ENCODE peak calls at places on chromosome 12, in nine cellular contexts. L, W, Z, E, J, I, M, O and C are unnamed samples.

GRCh38 chr12:989751-990278 is 1.2 kb upstream of the ERC1 start:
- DNase-seq in L (no peak), W (peak; percentile 56), Z (peak; percentile 80), E (peak; percentile 76), J (peak; percentile 14), I (peak; percentile 81), M (no peak), O (peak; percentile 81), C (peak; percentile 12)

GRCh38 chr12:57085999-57086950 is 2.6 kb upstream of the NAB2 start:
- DNase-seq in L (no peak), W (peak; percentile 39), Z (peak; percentile 66), E (peak; percentile 81), J (peak; percentile 64), I (peak; percentile 79), M (peak; percentile 40), O (peak; percentile 83), C (peak; percentile 61)

GRCh38 chr12:77974643-77975042 is 143.9 kb downstream of the NAV3 start:
- DNase-seq in L (no peak), W (no peak), Z (no peak), E (no peak), J (no peak), I (no peak), M (no peak), O (no peak), C (no peak)

GRCh38 chr12:123617144-123617543 is 15.2 kb downstream of the DDX55 start:
- DNase-seq in L (no peak), W (no peak), Z (no peak), E (no peak), J (no peak), I (no peak), M (no peak), O (no peak), C (no peak)

GRCh38 chr12:75977952-75978671 is 53.5 kb downstream of the PHLDA1 start:
- DNase-seq in L (peak; percentile 63), W (peak; percentile 99), Z (peak; percentile 100), E (peak; percentile 99), J (peak; percentile 54), I (peak; percentile 100), M (peak; percentile 74), O (peak; percentile 100), C (peak; percentile 13)

GRCh38 chr12:9184276-9184675 is 23.9 kb downstream of the PZP start:
- DNase-seq in L (no peak), W (no peak), Z (no peak), E (no peak), J (no peak), I (no peak), M (no peak), O (no peak), C (no peak)

GRCh38 chr12:55929306-55929791 is 1.6 kb upstream of the DGKA start:
- DNase-seq in L (peak; percentile 44), W (no peak), Z (no peak), E (no peak), J (peak; percentile 11), I (no peak), M (peak; percentile 89), O (no peak), C (no peak)

GRCh38 chr12:28457785-28458184 is 267.5 kb downstream of the CCDC91 start:
- DNase-seq in L (no peak), W (no peak), Z (no peak), E (peak; percentile 69), J (no peak), I (peak; percentile 84), M (no peak), O (no peak), C (no peak)

GRCh38 chr12:121992059-121992879 is 29.4 kb upstream of the BCL7A start:
- DNase-seq in L (no peak), W (peak; percentile 99), Z (peak; percentile 98), E (peak; percentile 97), J (no peak), I (peak; percentile 99), M (peak; percentile 88), O (peak; percentile 99), C (no peak)

GRCh38 chr12:14905269-14906004 is 19.8 kb upstream of the MGP start:
- DNase-seq in L (no peak), W (no peak), Z (no peak), E (peak; percentile 8), J (peak; percentile 46), I (peak; percentile 35), M (no peak), O (no peak), C (no peak)

GRCh38 chr12:107805488-107806180 is 31.1 kb downstream of the ASCL4 start:
- DNase-seq in L (no peak), W (no peak), Z (no peak), E (no peak), J (no peak), I (no peak), M (no peak), O (no peak), C (no peak)

GRCh38 chr12:12585115-12585862 is 22.6 kb upstream of the DUSP16 start:
- DNase-seq in L (no peak), W (peak; percentile 47), Z (no peak), E (no peak), J (no peak), I (peak; percentile 24), M (no peak), O (no peak), C (no peak)

GRCh38 chr12:122152754-122153153 is 21.3 kb downstream of the IL31 start:
- DNase-seq in L (no peak), W (no peak), Z (no peak), E (no peak), J (no peak), I (no peak), M (no peak), O (no peak), C (no peak)

GRCh38 chr12:99253068-99253467 is 394.5 kb upstream of the GARIN6 start:
- DNase-seq in L (no peak), W (peak; percentile 32), Z (no peak), E (no peak), J (no peak), I (no peak), M (no peak), O (no peak), C (no peak)
- TF ChIP-seq CTCF in L (no peak), W (peak; percentile 59), Z (no peak), E (peak; percentile 17), J (no peak), I (no peak), M (peak; percentile 31), O (no peak), C (no peak)

GRCh38 chr12:127923501-127923900 is 343.5 kb upstream of the TMEM132C start:
- DNase-seq in L (no peak), W (no peak), Z (no peak), E (no peak), J (no peak), I (no peak), M (no peak), O (no peak), C (no peak)

GRCh38 chr12:127929172-127929571 is 337.8 kb upstream of the TMEM132C start:
- DNase-seq in L (no peak), W (no peak), Z (no peak), E (no peak), J (no peak), I (no peak), M (no peak), O (no peak), C (no peak)

GRCh38 chr12:127928178-127928577 is 338.8 kb upstream of the TMEM132C start:
- DNase-seq in L (no peak), W (peak; percentile 35), Z (no peak), E (no peak), J (no peak), I (no peak), M (no peak), O (no peak), C (no peak)

GRCh38 chr12:127928615-127929014 is 338.4 kb upstream of the TMEM132C start:
- DNase-seq in L (no peak), W (peak; percentile 70), Z (no peak), E (peak; percentile 77), J (no peak), I (peak; percentile 68), M (no peak), O (no peak), C (no peak)

DNA sequence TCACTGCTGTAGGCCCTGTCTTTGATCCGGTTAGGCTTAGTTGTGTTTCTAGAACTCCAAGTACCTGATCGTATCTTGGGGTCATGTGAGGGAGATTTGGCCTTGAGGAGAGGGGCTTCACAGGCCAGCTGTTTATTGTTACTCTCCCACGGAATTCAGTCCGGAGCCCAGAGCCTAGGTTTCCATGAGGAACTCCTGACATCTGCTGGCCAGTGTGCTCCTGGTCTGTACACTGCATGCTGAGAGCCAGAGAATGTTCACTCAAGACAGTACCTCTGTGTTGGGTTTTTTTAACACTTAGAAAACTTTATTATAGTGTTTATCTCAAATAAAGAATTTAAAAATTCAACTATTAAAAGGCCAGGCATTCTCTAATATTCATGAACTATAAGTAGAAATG is 341.0 kb upstream of the TMEM132C start:
- DNase-seq in L (no peak), W (peak; percentile 54), Z (no peak), E (peak; percentile 60), J (no peak), I (peak; percentile 46), M (no peak), O (no peak), C (peak; percentile 33)
- TF ChIP-seq CTCF in L (no peak), W (peak; percentile 75), Z (peak; percentile 41), E (peak; percentile 82), J (no peak), I (peak; percentile 38), M (no peak), O (no peak), C (peak; percentile 43)

GRCh38 chr12:90953956-90954421 is 987 bp downstream of the CCER1 start:
- DNase-seq in L (no peak), W (no peak), Z (no peak), E (no peak), J (peak; percentile 21), I (no peak), M (peak; percentile 24), O (no peak), C (peak; percentile 18)
- TF ChIP-seq CTCF in L (no peak), W (peak; percentile 24), Z (peak; percentile 49), E (peak; percentile 27), J (peak; percentile 29), I (no peak), M (peak; percentile 23), O (no peak), C (peak; percentile 16)

GRCh38 chr12:29901585-29901984 is 117.8 kb upstream of the TMTC1 start:
- DNase-seq in L (no peak), W (peak; percentile 31), Z (no peak), E (no peak), J (no peak), I (no peak), M (no peak), O (no peak), C (no peak)
- TF ChIP-seq CTCF in L (no peak), W (peak; percentile 49), Z (no peak), E (peak; percentile 20), J (no peak), I (no peak), M (no peak), O (no peak), C (no peak)

DNA sequence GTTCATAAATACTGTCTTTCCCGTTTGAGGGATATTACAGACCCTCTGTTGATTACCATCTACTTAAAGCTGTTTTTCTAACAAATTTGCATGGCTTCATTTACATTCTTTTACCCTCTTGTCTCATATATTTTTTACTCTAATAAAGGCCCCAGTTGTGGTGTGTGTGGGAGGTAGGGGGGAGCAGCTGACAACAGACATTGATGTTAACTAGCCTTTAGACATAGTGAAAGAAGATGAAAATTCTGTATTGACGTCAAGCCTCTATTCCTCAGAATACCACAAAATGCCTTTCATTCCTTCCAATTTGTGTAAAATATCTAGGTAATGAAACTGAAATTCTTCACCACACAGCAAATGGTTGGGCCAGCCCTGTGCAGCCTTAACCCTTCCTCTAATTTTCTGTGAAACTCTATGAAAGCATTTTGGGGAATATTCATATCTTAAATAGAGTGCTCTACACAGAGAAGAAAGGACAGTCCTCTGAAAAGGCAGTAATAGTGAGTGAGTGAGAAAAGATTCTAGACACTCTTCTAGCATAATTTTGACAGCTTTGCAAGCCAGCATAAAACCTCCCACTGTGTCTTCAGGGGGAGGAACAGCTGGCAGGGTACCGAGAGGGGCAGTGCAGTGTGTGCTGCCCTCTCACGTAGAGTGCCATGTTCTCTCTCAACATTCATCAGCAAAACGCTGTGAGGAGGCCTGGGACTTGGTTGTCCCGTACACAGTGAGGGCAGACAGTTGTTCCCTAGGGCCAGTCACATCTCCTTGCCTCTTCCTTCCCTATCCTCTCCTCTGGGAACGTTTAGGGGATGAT is 20.1 kb upstream of the CERS5 start:
- DNase-seq in L (no peak), W (no peak), Z (peak; percentile 87), E (peak; percentile 92), J (no peak), I (peak; percentile 95), M (peak; percentile 58), O (peak; percentile 94), C (no peak)
- TF ChIP-seq CTCF in L (no peak), W (no peak), Z (no peak), E (no peak), J (no peak), I (no peak), M (no peak), O (no peak), C (no peak)